ENCODE peak calls at places on chromosomes 4 and X, in seven cellular contexts. C is Peyer's patch, X is IMR-90, F is heart left ventricle, O is ovary, N is prostate gland, Z is breast epithelium. Q is an unnamed sample. For H3K9me3 and H3K36me3, the result is how much of the 10 kb centered on the place peaks cover.

GRCh38 chr4:106291678-106292077 is 24.3 kb downstream of the TBCK start:
- DNase-seq in C (no peak), X (no peak), F (no peak), O (no peak), N (no peak), Z (no peak), Q (no peak)

GRCh38 chr4:10492486-10492885 is 35.3 kb upstream of the ZNF518B start:
- DNase-seq in C (no peak), X (no peak), F (no peak), O (no peak), N (no peak), Z (no peak), Q (no peak)

GRCh38 chr4:142925161-142925560 is 79.1 kb upstream of the INPP4B start:
- DNase-seq in C (no peak), X (no peak), F (no peak), O (no peak), N (no peak), Z (no peak), Q (no peak)

GRCh38 chrX:136920001-136920400 is 39.5 kb upstream of the RBMX start:
- DNase-seq in C (no peak), X (peak), F (no peak), O (no peak), N (no peak), Z (no peak), Q (no peak)

GRCh38 chr4:158863296-158863695 is 94.5 kb downstream of the FNIP2 start:
- DNase-seq in C (no peak), X (no peak), F (no peak), O (no peak), N (no peak), Z (no peak), Q (no peak)

GRCh38 chr4:64272432-64272831 is 136.8 kb downstream of the TECRL start:
- DNase-seq in C (peak), X (no peak), F (peak), O (no peak), N (no peak), Z (no peak), Q (no peak)

GRCh38 chr4:160143574-160143973 is 1040.7 kb downstream of the RAPGEF2 start:
- DNase-seq in C (no peak), X (no peak), F (no peak), O (no peak), N (no peak), Z (no peak), Q (no peak)

GRCh38 chr4:40446785-40447184 is 111.7 kb downstream of the CHRNA9 start:
- DNase-seq in C (no peak), X (peak), F (no peak), O (no peak), N (peak), Z (peak), Q (no peak)

GRCh38 chrX:45517090-45517973 is 316.7 kb upstream of the DIPK2B start:
- DNase-seq in C (no peak), X (peak), F (no peak), O (no peak), N (no peak), Z (no peak), Q (no peak)

GRCh38 chr4:140305053-140305452 is 68.4 kb upstream of the SCOC start:
- DNase-seq in C (no peak), X (no peak), F (no peak), O (no peak), N (peak), Z (no peak), Q (no peak)

DNA sequence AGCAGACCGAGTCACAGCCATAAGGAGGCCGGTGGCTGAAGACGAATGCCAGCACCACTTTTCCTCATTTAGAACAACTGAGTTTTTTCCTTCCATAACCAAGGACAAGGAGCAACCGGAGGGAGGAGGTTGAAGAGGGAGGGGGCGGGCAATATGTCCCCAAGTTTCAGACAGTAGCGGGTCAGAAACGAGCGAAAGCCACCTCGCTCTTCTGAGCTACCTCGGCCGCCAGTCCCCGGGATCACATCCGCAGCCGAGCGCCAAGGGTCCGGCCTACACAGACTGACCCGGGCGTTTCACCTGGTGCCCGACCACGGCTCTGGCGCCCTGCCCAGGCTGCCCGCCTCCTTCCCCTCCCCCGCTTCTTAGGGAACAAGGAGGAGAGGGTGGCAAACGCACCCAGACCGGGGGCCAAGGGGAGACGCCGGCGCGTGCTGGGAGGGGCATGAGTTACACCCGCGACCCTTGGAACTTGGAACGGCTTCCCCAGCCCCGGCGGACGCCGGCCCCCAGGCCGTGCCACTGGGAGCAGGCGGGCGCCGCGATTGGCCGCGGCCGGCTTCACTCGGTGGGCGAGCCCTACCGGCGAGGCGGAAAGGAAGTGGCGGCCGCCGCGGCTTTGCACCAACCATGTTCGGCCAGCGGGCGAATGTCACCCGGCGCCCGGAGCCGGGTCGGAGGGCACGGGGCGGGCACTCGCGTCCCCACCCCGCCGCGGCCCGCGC is 1.6 kb downstream of the IRF2 start:
- DNase-seq in C (peak), X (peak), F (peak), O (peak), N (peak), Z (peak), Q (peak)
- TF ChIP-seq POLR2A in C (peak), X (peak), F (peak), O (no peak), N (peak), Z (no peak), Q (no peak)

DNA sequence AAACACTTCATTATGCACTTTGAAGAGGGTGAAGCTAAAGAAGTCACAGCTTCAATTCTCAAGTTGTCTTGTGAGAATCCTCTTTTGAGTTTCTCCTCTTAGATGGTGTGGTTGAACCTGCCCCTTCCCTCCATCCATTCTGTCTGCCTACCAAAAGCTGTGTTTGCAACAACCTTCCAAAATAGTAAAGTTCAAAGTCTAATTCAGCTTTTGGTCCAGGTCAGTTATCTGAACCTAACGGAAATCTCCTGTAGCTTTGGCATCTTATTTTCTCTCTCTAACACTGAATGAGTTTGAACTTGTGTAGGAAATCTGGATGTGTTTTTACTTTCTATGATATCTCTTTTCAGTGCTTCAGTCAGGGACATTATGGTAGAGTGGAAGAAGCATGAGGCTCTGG is 201.7 kb upstream of the AR start:
- DNase-seq in C (no peak), X (no peak), F (no peak), O (no peak), N (no peak), Z (no peak), Q (no peak)
- H3K9me3 ChIP-seq in C (under half), X (under half), F (under half), O (under half), N (under half), Z (under half), Q (under half)

GRCh38 chr4:3224971-3225850 is 23.7 kb upstream of the MSANTD1 start:
- DNase-seq in C (peak), X (no peak), F (no peak), O (peak), N (no peak), Z (no peak), Q (no peak)
- H3K36me3 ChIP-seq in C (half or more), X (half or more), F (under half), O (under half), N (under half), Z (under half), Q (half or more)

DNA sequence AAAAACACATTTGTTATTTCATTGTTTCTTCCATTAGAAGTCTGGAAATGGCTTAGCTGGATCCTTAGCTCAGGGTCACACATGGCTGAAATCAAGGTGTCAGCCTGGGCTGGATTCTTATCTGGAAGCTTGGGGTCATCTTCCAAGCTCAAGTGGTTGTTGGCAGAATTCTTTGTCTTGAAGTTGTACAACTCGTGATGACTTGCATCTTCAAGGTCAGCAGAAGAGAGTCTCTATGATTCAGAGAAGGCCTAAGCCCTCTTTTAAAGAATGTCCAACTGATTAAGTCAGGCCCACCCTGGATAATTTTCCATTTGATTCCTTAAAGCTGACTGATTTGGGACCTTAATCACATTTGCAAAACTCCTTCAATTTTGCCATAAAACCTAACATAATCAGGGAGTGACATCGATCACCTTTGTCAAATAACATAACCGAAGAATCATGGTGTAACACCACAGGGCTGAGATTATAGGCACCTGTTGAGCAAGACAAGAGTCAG is 22.1 kb downstream of the TMSB4X start:
- DNase-seq in C (no peak), X (no peak), F (no peak), O (no peak), N (no peak), Z (no peak), Q (no peak)
- TF ChIP-seq POLR2A in C (no peak), X (no peak), F (no peak), O (no peak), N (no peak), Z (no peak), Q (no peak)

GRCh38 chrX:149473966-149474365 is 31.1 kb downstream of the IDS start:
- DNase-seq in C (no peak), X (no peak), F (no peak), O (no peak), N (no peak), Z (no peak), Q (no peak)
- H3K9me3 ChIP-seq in C (under half), X (under half), F (under half), O (under half), N (under half), Z (under half), Q (under half)

DNA sequence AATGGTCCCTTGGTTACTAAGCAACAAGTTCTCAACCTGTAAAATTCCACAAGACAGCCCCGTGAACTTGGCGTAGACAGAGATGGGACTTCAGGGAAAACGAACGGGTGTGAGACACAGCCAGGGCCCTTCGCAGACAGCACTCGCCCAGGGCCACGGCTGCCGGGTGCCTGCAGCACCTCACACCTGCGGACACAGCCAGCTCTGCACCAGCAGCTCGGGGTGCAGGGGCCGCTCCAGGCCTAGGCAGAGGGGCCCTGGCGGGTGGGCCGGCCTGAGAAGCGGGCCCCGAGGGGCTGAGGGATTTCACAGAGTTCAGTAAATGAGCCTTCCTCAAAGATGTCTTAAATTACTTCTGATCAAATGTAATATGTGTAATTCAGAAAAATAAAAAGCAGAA is 34.0 kb downstream of the GAK start:
- DNase-seq in C (no peak), X (no peak), F (no peak), O (no peak), N (no peak), Z (no peak), Q (no peak)
- H3K36me3 ChIP-seq in C (half or more), X (half or more), F (under half), O (under half), N (under half), Z (under half), Q (half or more)

GRCh38 chrX:37685452-37686347 is at the start of gene XK:
- DNase-seq in C (peak), X (no peak), F (peak), O (peak), N (peak), Z (no peak), Q (no peak)
- TF ChIP-seq POLR2A in C (peak), X (no peak), F (no peak), O (no peak), N (peak), Z (no peak), Q (no peak)

GRCh38 chr4:102483120-102483519 is 18.0 kb upstream of the NFKB1 start:
- DNase-seq in C (no peak), X (no peak), F (no peak), O (no peak), N (no peak), Z (no peak), Q (no peak)
- H3K9me3 ChIP-seq in C (under half), X (under half), F (under half), O (under half), N (under half), Z (under half), Q (under half)

Q was measured in suprapubic skin.